ENCODE peak calls at places on chromosomes 3 and 15, in seven cellular contexts. One of them, this sample, is unnamed.

GRCh38 chr3:184230603-184231528 is 1.5 kb downstream of the VWA5B2 start:
- DNase-seq in transverse colon: peak; percentile 33
- DNase-seq in bronchial epithelial cell: peak; percentile 32
- DNase-seq in ovary: no peak
- DNase-seq in endothelial cell: no peak
- DNase-seq in psoas muscle: no peak
- DNase-seq in GM13977: peak; percentile 34
- DNase-seq in this sample: no peak

GRCh38 chr15:92097473-92098178 is 244.1 kb downstream of the SLCO3A1 start:
- DNase-seq in psoas muscle: no peak
- DNase-seq in endothelial cell: peak; percentile 73
- DNase-seq in transverse colon: peak; percentile 46
- DNase-seq in GM13977: peak; percentile 68
- DNase-seq in bronchial epithelial cell: peak; percentile 51
- DNase-seq in ovary: no peak
- DNase-seq in this sample: peak; percentile 51

GRCh38 chr15:40234783-40235182 is 4.1 kb upstream of the PAK6 start:
- DNase-seq in ovary: no peak
- DNase-seq in GM13977: peak; percentile 20
- DNase-seq in transverse colon: no peak
- DNase-seq in psoas muscle: no peak
- DNase-seq in bronchial epithelial cell: peak; percentile 62
- DNase-seq in endothelial cell: no peak
- DNase-seq in this sample: no peak

GRCh38 chr15:62503451-62503850 is 338.4 kb upstream of the C2CD4B start:
- DNase-seq in endothelial cell: peak; percentile 13
- DNase-seq in bronchial epithelial cell: no peak
- DNase-seq in ovary: no peak
- DNase-seq in transverse colon: no peak
- DNase-seq in psoas muscle: no peak
- DNase-seq in GM13977: no peak
- DNase-seq in this sample: no peak

GRCh38 chr3:33184863-33185262 is 33.7 kb downstream of the SUSD5 start:
- DNase-seq in transverse colon: no peak
- DNase-seq in ovary: no peak
- DNase-seq in GM13977: no peak
- DNase-seq in bronchial epithelial cell: no peak
- DNase-seq in psoas muscle: no peak
- DNase-seq in endothelial cell: no peak
- DNase-seq in this sample: no peak

GRCh38 chr15:80581976-80582375 is 113.1 kb upstream of the ABHD17C start:
- DNase-seq in GM13977: no peak
- DNase-seq in endothelial cell: no peak
- DNase-seq in psoas muscle: no peak
- DNase-seq in bronchial epithelial cell: peak; percentile 85
- DNase-seq in transverse colon: no peak
- DNase-seq in ovary: no peak
- DNase-seq in this sample: no peak

GRCh38 chr3:195133462-195133861 is 137.5 kb downstream of the XXYLT1 start:
- DNase-seq in endothelial cell: no peak
- DNase-seq in transverse colon: peak; percentile 60
- DNase-seq in ovary: no peak
- DNase-seq in bronchial epithelial cell: peak; percentile 87
- DNase-seq in psoas muscle: peak; percentile 53
- DNase-seq in GM13977: no peak
- DNase-seq in this sample: no peak

GRCh38 chr15:25067725-25068309 is 113.0 kb downstream of the SNRPN start:
- DNase-seq in endothelial cell: no peak
- DNase-seq in psoas muscle: no peak
- DNase-seq in bronchial epithelial cell: no peak
- DNase-seq in transverse colon: no peak
- DNase-seq in GM13977: no peak
- DNase-seq in ovary: no peak
- DNase-seq in this sample: no peak

GRCh38 chr15:35090104-35090807 is 5.2 kb upstream of the NANOGP8 start:
- DNase-seq in ovary: no peak
- DNase-seq in endothelial cell: no peak
- DNase-seq in GM13977: no peak
- DNase-seq in bronchial epithelial cell: no peak
- DNase-seq in psoas muscle: no peak
- DNase-seq in transverse colon: no peak
- DNase-seq in this sample: no peak

GRCh38 chr3:48466386-48467109 is 20.0 kb downstream of the ATRIP start:
- DNase-seq in transverse colon: peak; percentile 48
- DNase-seq in GM13977: no peak
- DNase-seq in psoas muscle: no peak
- DNase-seq in bronchial epithelial cell: no peak
- DNase-seq in endothelial cell: no peak
- DNase-seq in ovary: no peak
- DNase-seq in this sample: no peak

GRCh38 chr15:85852969-85853368 is 58.2 kb upstream of the KLHL25 start:
- DNase-seq in bronchial epithelial cell: no peak
- DNase-seq in psoas muscle: no peak
- DNase-seq in transverse colon: no peak
- DNase-seq in ovary: no peak
- DNase-seq in endothelial cell: no peak
- DNase-seq in GM13977: no peak
- DNase-seq in this sample: no peak

GRCh38 chr3:55270976-55271375 is 216.1 kb downstream of the WNT5A start:
- DNase-seq in endothelial cell: no peak
- DNase-seq in transverse colon: no peak
- DNase-seq in psoas muscle: no peak
- DNase-seq in ovary: no peak
- DNase-seq in bronchial epithelial cell: no peak
- DNase-seq in GM13977: no peak
- DNase-seq in this sample: no peak

GRCh38 chr3:156768390-156768789 is 57.8 kb upstream of the LEKR1 start:
- DNase-seq in psoas muscle: no peak
- DNase-seq in ovary: no peak
- DNase-seq in GM13977: no peak
- DNase-seq in bronchial epithelial cell: no peak
- DNase-seq in transverse colon: no peak
- DNase-seq in endothelial cell: no peak
- DNase-seq in this sample: no peak

GRCh38 chr3:133494469-133494868 is 79.0 kb upstream of the CDV3 start:
- DNase-seq in ovary: no peak
- DNase-seq in transverse colon: no peak
- DNase-seq in GM13977: no peak
- DNase-seq in endothelial cell: peak; percentile 47
- DNase-seq in bronchial epithelial cell: no peak
- DNase-seq in psoas muscle: no peak
- DNase-seq in this sample: no peak

GRCh38 chr3:108102420-108103039 is 11.7 kb upstream of the CD47 start:
- DNase-seq in GM13977: no peak
- DNase-seq in bronchial epithelial cell: no peak
- DNase-seq in transverse colon: no peak
- DNase-seq in endothelial cell: no peak
- DNase-seq in psoas muscle: no peak
- DNase-seq in ovary: no peak
- DNase-seq in this sample: no peak

GRCh38 chr15:92617197-92618037 is 38.2 kb downstream of the FAM174B start:
- DNase-seq in ovary: peak; percentile 93
- DNase-seq in GM13977: no peak
- DNase-seq in bronchial epithelial cell: peak; percentile 38
- DNase-seq in psoas muscle: peak; percentile 76
- DNase-seq in transverse colon: peak; percentile 71
- DNase-seq in endothelial cell: no peak
- DNase-seq in this sample: peak; percentile 27

GRCh38 chr3:184466413-184466960 is 86.6 kb downstream of the CHRD start:
- DNase-seq in endothelial cell: no peak
- DNase-seq in GM13977: no peak
- DNase-seq in bronchial epithelial cell: no peak
- DNase-seq in psoas muscle: peak; percentile 34
- DNase-seq in ovary: peak; percentile 80
- DNase-seq in transverse colon: peak; percentile 21
- DNase-seq in this sample: no peak

GRCh38 chr3:136787226-136787793 is 31.6 kb upstream of the SLC35G2 start:
- DNase-seq in GM13977: peak; percentile 50
- DNase-seq in psoas muscle: no peak
- DNase-seq in bronchial epithelial cell: no peak
- DNase-seq in transverse colon: peak; percentile 18
- DNase-seq in endothelial cell: no peak
- DNase-seq in ovary: no peak
- DNase-seq in this sample: no peak

GRCh38 chr3:37668431-37668830 is 193.2 kb upstream of the CTDSPL start:
- DNase-seq in transverse colon: no peak
- DNase-seq in ovary: peak; percentile 47
- DNase-seq in bronchial epithelial cell: peak; percentile 26
- DNase-seq in GM13977: no peak
- DNase-seq in endothelial cell: no peak
- DNase-seq in psoas muscle: no peak
- DNase-seq in this sample: no peak

GRCh38 chr15:90306560-90306959 is 41.1 kb downstream of the NGRN start:
- DNase-seq in psoas muscle: no peak
- DNase-seq in transverse colon: no peak
- DNase-seq in GM13977: peak; percentile 57
- DNase-seq in ovary: no peak
- DNase-seq in endothelial cell: no peak
- DNase-seq in bronchial epithelial cell: no peak
- DNase-seq in this sample: no peak

GRCh38 chr3:123723527-123724168 is 138.8 kb upstream of the HACD2 start:
- DNase-seq in psoas muscle: no peak
- DNase-seq in endothelial cell: peak; percentile 70
- DNase-seq in ovary: peak; percentile 41
- DNase-seq in bronchial epithelial cell: peak; percentile 68
- DNase-seq in GM13977: peak; percentile 79
- DNase-seq in transverse colon: peak; percentile 49
- DNase-seq in this sample: peak; percentile 48

GRCh38 chr15:51132384-51133139 is 37.9 kb upstream of the TNFAIP8L3 start:
- DNase-seq in bronchial epithelial cell: peak; percentile 29
- DNase-seq in transverse colon: peak; percentile 49
- DNase-seq in ovary: peak; percentile 59
- DNase-seq in GM13977: peak; percentile 26
- DNase-seq in psoas muscle: peak; percentile 46
- DNase-seq in endothelial cell: peak; percentile 61
- DNase-seq in this sample: no peak

GRCh38 chr3:170632780-170633179 is 46.9 kb upstream of the SLC7A14 start:
- DNase-seq in ovary: no peak
- DNase-seq in GM13977: peak; percentile 64
- DNase-seq in transverse colon: no peak
- DNase-seq in psoas muscle: no peak
- DNase-seq in endothelial cell: no peak
- DNase-seq in bronchial epithelial cell: peak; percentile 75
- DNase-seq in this sample: no peak

GRCh38 chr3:14699643-14700042 is 24.7 kb downstream of the C3orf20 start:
- DNase-seq in psoas muscle: no peak
- DNase-seq in transverse colon: no peak
- DNase-seq in bronchial epithelial cell: no peak
- DNase-seq in GM13977: no peak
- DNase-seq in ovary: no peak
- DNase-seq in endothelial cell: no peak
- DNase-seq in this sample: no peak

GRCh38 chr3:171358171-171358890 is 101.9 kb downstream of the TNIK start:
- DNase-seq in psoas muscle: no peak
- DNase-seq in GM13977: no peak
- DNase-seq in endothelial cell: peak; percentile 32
- DNase-seq in ovary: no peak
- DNase-seq in transverse colon: peak; percentile 14
- DNase-seq in bronchial epithelial cell: peak; percentile 57
- DNase-seq in this sample: no peak

DNA sequence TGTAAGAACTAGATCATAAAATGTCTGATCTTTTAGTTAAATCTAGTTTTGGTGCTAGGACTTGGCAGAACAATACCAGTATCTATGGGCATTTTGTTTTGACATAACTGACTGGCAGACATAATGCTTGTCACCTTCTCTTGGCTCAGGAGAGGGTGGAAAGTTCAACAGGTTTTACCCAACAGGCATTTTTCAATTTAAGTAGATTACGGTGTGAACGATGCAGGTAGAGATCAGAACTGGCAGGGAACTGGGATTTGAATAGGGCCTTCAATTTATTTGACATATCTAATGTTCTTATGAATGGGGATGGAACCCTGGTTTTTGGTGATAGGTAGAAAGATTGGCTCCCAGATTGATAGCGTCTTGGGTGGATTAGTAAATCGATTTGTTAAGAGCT is 351.0 kb downstream of the FEZF2 start:
- DNase-seq in bronchial epithelial cell: no peak
- DNase-seq in psoas muscle: no peak
- DNase-seq in GM13977: no peak
- DNase-seq in ovary: no peak
- DNase-seq in transverse colon: no peak
- DNase-seq in endothelial cell: no peak
- DNase-seq in this sample: no peak
- TF ChIP-seq CTCF in bronchial epithelial cell: no peak
- TF ChIP-seq CTCF in psoas muscle: no peak
- TF ChIP-seq CTCF in GM13977: no peak
- TF ChIP-seq CTCF in ovary: no peak
- TF ChIP-seq CTCF in transverse colon: no peak
- TF ChIP-seq CTCF in endothelial cell: no peak
- TF ChIP-seq CTCF in this sample: no peak

GRCh38 chr15:63606333-63606732 is 9.1 kb downstream of the FBXL22 start:
- DNase-seq in ovary: no peak
- DNase-seq in transverse colon: no peak
- DNase-seq in endothelial cell: no peak
- DNase-seq in bronchial epithelial cell: no peak
- DNase-seq in GM13977: no peak
- DNase-seq in psoas muscle: no peak
- DNase-seq in this sample: no peak
- TF ChIP-seq CTCF in ovary: no peak
- TF ChIP-seq CTCF in transverse colon: no peak
- TF ChIP-seq CTCF in endothelial cell: no peak
- TF ChIP-seq CTCF in bronchial epithelial cell: no peak
- TF ChIP-seq CTCF in GM13977: no peak
- TF ChIP-seq CTCF in psoas muscle: no peak
- TF ChIP-seq CTCF in this sample: no peak

GRCh38 chr3:50186096-50186495 is 5.3 kb upstream of the GNAT1 start:
- DNase-seq in ovary: no peak
- DNase-seq in transverse colon: no peak
- DNase-seq in endothelial cell: no peak
- DNase-seq in bronchial epithelial cell: no peak
- DNase-seq in GM13977: no peak
- DNase-seq in psoas muscle: no peak
- DNase-seq in this sample: no peak

GRCh38 chr3:50183755-50184154 is 7.7 kb upstream of the GNAT1 start:
- DNase-seq in bronchial epithelial cell: no peak
- DNase-seq in endothelial cell: no peak
- DNase-seq in GM13977: no peak
- DNase-seq in ovary: no peak
- DNase-seq in transverse colon: no peak
- DNase-seq in psoas muscle: no peak
- DNase-seq in this sample: no peak

GRCh38 chr3:50184242-50184978 is 7.0 kb upstream of the GNAT1 start:
- DNase-seq in GM13977: no peak
- DNase-seq in ovary: no peak
- DNase-seq in transverse colon: no peak
- DNase-seq in endothelial cell: no peak
- DNase-seq in psoas muscle: no peak
- DNase-seq in bronchial epithelial cell: no peak
- DNase-seq in this sample: no peak

GRCh38 chr3:50187750-50188149 is 3.7 kb upstream of the GNAT1 start:
- DNase-seq in bronchial epithelial cell: no peak
- DNase-seq in GM13977: no peak
- DNase-seq in endothelial cell: no peak
- DNase-seq in ovary: no peak
- DNase-seq in psoas muscle: no peak
- DNase-seq in transverse colon: no peak
- DNase-seq in this sample: no peak

GRCh38 chr3:50185230-50185629 is 6.2 kb upstream of the GNAT1 start:
- DNase-seq in GM13977: no peak
- DNase-seq in transverse colon: no peak
- DNase-seq in endothelial cell: no peak
- DNase-seq in psoas muscle: no peak
- DNase-seq in bronchial epithelial cell: no peak
- DNase-seq in ovary: no peak
- DNase-seq in this sample: no peak
- TF ChIP-seq CTCF in GM13977: no peak
- TF ChIP-seq CTCF in transverse colon: no peak
- TF ChIP-seq CTCF in endothelial cell: no peak
- TF ChIP-seq CTCF in psoas muscle: no peak
- TF ChIP-seq CTCF in bronchial epithelial cell: no peak
- TF ChIP-seq CTCF in ovary: no peak
- TF ChIP-seq CTCF in this sample: no peak

GRCh38 chr3:65436580-65436979 is 602.1 kb downstream of the MAGI1 start:
- DNase-seq in bronchial epithelial cell: no peak
- DNase-seq in endothelial cell: peak; percentile 49
- DNase-seq in ovary: no peak
- DNase-seq in GM13977: no peak
- DNase-seq in psoas muscle: no peak
- DNase-seq in transverse colon: no peak
- DNase-seq in this sample: no peak
- TF ChIP-seq CTCF in bronchial epithelial cell: peak; percentile 16
- TF ChIP-seq CTCF in endothelial cell: no peak
- TF ChIP-seq CTCF in ovary: no peak
- TF ChIP-seq CTCF in GM13977: peak; percentile 20
- TF ChIP-seq CTCF in psoas muscle: peak; percentile 37
- TF ChIP-seq CTCF in transverse colon: no peak
- TF ChIP-seq CTCF in this sample: peak; percentile 58